ENCODE peak calls at places on chromosomes 12 and 14, in six cellular contexts. One of them, this sample, is unnamed.

GRCh38 chr12:89525002-89525823 is 617 bp upstream of the GALNT4 start:
- DNase-seq in H1: no peak
- DNase-seq in mesendoderm: peak; percentile 67
- DNase-seq in neuronal stem cell: peak; percentile 46
- DNase-seq in IMR-90: peak; percentile 21
- DNase-seq in H9: peak; percentile 71
- DNase-seq in this sample: peak; percentile 33

GRCh38 chr12:68771223-68771925 is 25.4 kb downstream of the SLC35E3 start:
- DNase-seq in mesendoderm: no peak
- DNase-seq in H9: no peak
- DNase-seq in neuronal stem cell: no peak
- DNase-seq in IMR-90: no peak
- DNase-seq in H1: no peak
- DNase-seq in this sample: no peak

GRCh38 chr12:47504775-47505446 is 200.9 kb downstream of the RPAP3 start:
- DNase-seq in H1: no peak
- DNase-seq in mesendoderm: no peak
- DNase-seq in IMR-90: peak; percentile 82
- DNase-seq in neuronal stem cell: no peak
- DNase-seq in H9: no peak
- DNase-seq in this sample: peak; percentile 35

GRCh38 chr12:60172266-60172665 is 576.4 kb downstream of the SLC16A7 start:
- DNase-seq in IMR-90: peak; percentile 43
- DNase-seq in neuronal stem cell: no peak
- DNase-seq in H9: no peak
- DNase-seq in H1: no peak
- DNase-seq in mesendoderm: no peak
- DNase-seq in this sample: no peak

GRCh38 chr12:4825139-4825858 is 84.4 kb upstream of the KCNA1 start:
- DNase-seq in H9: no peak
- DNase-seq in IMR-90: no peak
- DNase-seq in H1: no peak
- DNase-seq in neuronal stem cell: no peak
- DNase-seq in mesendoderm: no peak
- DNase-seq in this sample: no peak

GRCh38 chr12:34291426-34291901 is 269.2 kb downstream of the ALG10 start:
- DNase-seq in IMR-90: no peak
- DNase-seq in mesendoderm: no peak
- DNase-seq in H1: no peak
- DNase-seq in neuronal stem cell: no peak
- DNase-seq in H9: no peak
- DNase-seq in this sample: no peak

GRCh38 chr12:119988440-119988787 is 622 bp upstream of the BICDL1 start:
- DNase-seq in H9: no peak
- DNase-seq in neuronal stem cell: no peak
- DNase-seq in H1: no peak
- DNase-seq in IMR-90: peak; percentile 42
- DNase-seq in mesendoderm: no peak
- DNase-seq in this sample: peak; percentile 56

GRCh38 chr14:95463173-95463901 is 53.1 kb downstream of the SYNE3 start:
- DNase-seq in IMR-90: no peak
- DNase-seq in H1: no peak
- DNase-seq in neuronal stem cell: no peak
- DNase-seq in mesendoderm: no peak
- DNase-seq in H9: no peak
- DNase-seq in this sample: no peak

GRCh38 chr12:20415013-20415412 is 46.7 kb downstream of the PDE3A start:
- DNase-seq in H9: no peak
- DNase-seq in IMR-90: no peak
- DNase-seq in neuronal stem cell: no peak
- DNase-seq in H1: no peak
- DNase-seq in mesendoderm: no peak
- DNase-seq in this sample: peak; percentile 29

GRCh38 chr12:40338071-40338470 is 113.3 kb downstream of the LRRK2 start:
- DNase-seq in H9: no peak
- DNase-seq in H1: no peak
- DNase-seq in IMR-90: no peak
- DNase-seq in mesendoderm: no peak
- DNase-seq in neuronal stem cell: no peak
- DNase-seq in this sample: no peak
- H4K8ac ChIP-seq in H9: no peak overlapping the region
- H4K8ac ChIP-seq in H1: no peak overlapping the region
- H4K8ac ChIP-seq in IMR-90: no peak overlapping the region
- H4K8ac ChIP-seq in mesendoderm: no peak overlapping the region
- H4K8ac ChIP-seq in neuronal stem cell: no peak overlapping the region
- H4K8ac ChIP-seq in this sample: no peak overlapping the region

DNA sequence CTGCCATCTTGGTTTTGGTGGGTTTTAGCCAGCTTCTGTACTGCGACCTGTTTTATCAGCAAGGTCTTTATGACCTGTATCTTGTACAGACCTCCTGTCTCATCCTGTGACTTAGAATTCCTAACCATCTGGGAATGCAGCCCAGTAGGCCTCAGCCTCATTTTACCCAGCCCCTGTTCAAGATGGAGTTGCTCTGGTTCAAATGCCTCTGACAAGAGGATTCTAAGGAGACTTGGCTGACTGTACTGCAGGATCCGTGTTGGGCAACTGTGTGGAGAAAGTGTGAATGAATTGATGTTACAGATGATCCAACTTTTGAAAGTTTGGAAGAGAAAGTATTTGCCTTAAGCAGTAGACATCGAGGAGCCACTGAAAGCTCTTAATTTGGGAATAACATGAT is 91.0 kb downstream of the TTLL5 start:
- DNase-seq in mesendoderm: no peak
- DNase-seq in neuronal stem cell: no peak
- DNase-seq in IMR-90: no peak
- DNase-seq in H9: no peak
- DNase-seq in H1: no peak
- DNase-seq in this sample: no peak
- H3K23ac ChIP-seq in mesendoderm: no peak overlapping the region
- H3K23ac ChIP-seq in neuronal stem cell: no peak overlapping the region
- H3K23ac ChIP-seq in IMR-90: no peak overlapping the region
- H3K23ac ChIP-seq in H9: no peak overlapping the region
- H3K23ac ChIP-seq in H1: no peak overlapping the region
- H3K23ac ChIP-seq in this sample: no peak overlapping the region

DNA sequence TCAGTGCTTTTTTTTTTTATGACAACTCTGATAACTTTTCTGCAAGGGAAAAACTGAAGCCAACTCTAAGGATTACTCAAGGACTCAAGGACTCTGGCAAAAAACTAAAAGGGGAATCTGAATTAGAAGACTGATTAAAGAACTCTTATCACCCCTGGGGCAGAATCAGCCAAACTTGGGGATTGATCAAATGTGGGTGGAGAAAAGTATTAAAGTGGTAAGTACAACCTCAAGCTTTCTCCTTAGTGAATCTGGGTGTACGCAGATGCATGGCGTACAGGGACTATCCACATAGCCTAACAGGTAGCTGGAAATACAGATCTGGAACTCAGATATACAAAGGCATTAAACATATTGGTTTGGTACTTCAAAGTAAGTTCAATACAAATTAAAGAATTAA is 7.3 kb downstream of the LIMA1 start:
- DNase-seq in neuronal stem cell: no peak
- DNase-seq in mesendoderm: no peak
- DNase-seq in H9: no peak
- DNase-seq in IMR-90: no peak
- DNase-seq in H1: no peak
- DNase-seq in this sample: no peak
- H3K27ac ChIP-seq in neuronal stem cell: no peak overlapping the region
- H3K27ac ChIP-seq in mesendoderm: no peak overlapping the region
- H3K27ac ChIP-seq in H9: no peak overlapping the region
- H3K27ac ChIP-seq in IMR-90: no peak overlapping the region
- H3K27ac ChIP-seq in H1: no peak overlapping the region
- H3K27ac ChIP-seq in this sample: no peak overlapping the region

DNA sequence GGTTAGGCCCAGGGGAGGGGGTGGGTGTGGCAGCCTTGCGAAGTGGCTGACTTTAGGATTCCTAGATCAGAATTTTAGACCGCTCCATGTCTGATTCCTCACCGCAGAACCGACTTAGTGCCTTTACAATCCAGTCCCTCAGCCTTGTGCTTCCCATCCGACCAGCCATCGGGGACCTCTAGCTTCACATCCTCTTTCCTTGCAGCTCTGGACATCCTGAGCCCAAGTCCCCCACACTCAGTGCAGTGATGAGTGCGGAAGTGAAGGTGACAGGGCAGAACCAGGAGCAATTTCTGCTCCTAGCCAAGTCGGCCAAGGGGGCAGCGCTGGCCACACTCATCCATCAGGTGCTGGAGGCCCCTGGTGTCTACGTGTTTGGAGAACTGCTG is 557 bp downstream of the COPS7A start:
- DNase-seq in H9: no peak
- DNase-seq in neuronal stem cell: no peak
- DNase-seq in IMR-90: peak; percentile 16
- DNase-seq in mesendoderm: peak; percentile 47
- DNase-seq in H1: no peak
- DNase-seq in this sample: no peak
- H4K8ac ChIP-seq in H9: peak overlapping the region; percentile 25
- H4K8ac ChIP-seq in neuronal stem cell: no peak overlapping the region
- H4K8ac ChIP-seq in IMR-90: peak overlapping the region; percentile 98
- H4K8ac ChIP-seq in mesendoderm: no peak overlapping the region
- H4K8ac ChIP-seq in H1: peak overlapping the region; percentile 90
- H4K8ac ChIP-seq in this sample: peak overlapping the region; percentile 76

DNA sequence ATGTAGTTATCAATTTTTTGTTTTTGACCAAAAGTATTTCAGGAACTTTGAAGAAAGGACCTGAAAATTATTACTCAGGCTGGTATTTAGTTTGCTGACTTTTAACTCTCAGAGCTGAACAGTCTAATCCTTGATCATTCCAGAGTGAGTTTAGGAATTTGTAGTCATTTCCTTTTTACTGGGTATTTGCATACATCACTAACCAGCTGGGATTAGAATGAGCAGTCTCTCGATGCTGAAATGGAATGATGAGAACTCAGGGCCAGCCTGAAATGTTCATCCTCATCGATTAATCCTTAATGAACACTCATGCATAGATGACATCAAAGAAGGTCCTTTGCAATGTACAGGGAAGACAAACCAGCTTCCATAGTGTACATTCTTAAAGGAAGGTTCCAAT is 14.8 kb downstream of the FBXL14 start:
- DNase-seq in mesendoderm: no peak
- DNase-seq in H9: no peak
- DNase-seq in neuronal stem cell: no peak
- DNase-seq in H1: no peak
- DNase-seq in IMR-90: peak; percentile 78
- DNase-seq in this sample: no peak
- H3K23ac ChIP-seq in mesendoderm: no peak overlapping the region
- H3K23ac ChIP-seq in H9: no peak overlapping the region
- H3K23ac ChIP-seq in neuronal stem cell: no peak overlapping the region
- H3K23ac ChIP-seq in H1: no peak overlapping the region
- H3K23ac ChIP-seq in IMR-90: no peak overlapping the region
- H3K23ac ChIP-seq in this sample: no peak overlapping the region

GRCh38 chr12:11824736-11825135 is 175.3 kb downstream of the ETV6 start:
- DNase-seq in neuronal stem cell: no peak
- DNase-seq in H1: no peak
- DNase-seq in IMR-90: no peak
- DNase-seq in mesendoderm: no peak
- DNase-seq in H9: no peak
- DNase-seq in this sample: no peak

GRCh38 chr12:11827096-11827841 is 177.8 kb downstream of the ETV6 start:
- DNase-seq in H1: no peak
- DNase-seq in H9: peak; percentile 52
- DNase-seq in mesendoderm: peak; percentile 83
- DNase-seq in IMR-90: no peak
- DNase-seq in neuronal stem cell: peak; percentile 52
- DNase-seq in this sample: peak; percentile 78

GRCh38 chr12:11825278-11825677 is 175.8 kb downstream of the ETV6 start:
- DNase-seq in H1: no peak
- DNase-seq in mesendoderm: peak; percentile 46
- DNase-seq in IMR-90: no peak
- DNase-seq in H9: no peak
- DNase-seq in neuronal stem cell: no peak
- DNase-seq in this sample: no peak

GRCh38 chr12:11824069-11824468 is 174.6 kb downstream of the ETV6 start:
- DNase-seq in neuronal stem cell: no peak
- DNase-seq in H1: no peak
- DNase-seq in mesendoderm: no peak
- DNase-seq in IMR-90: no peak
- DNase-seq in H9: no peak
- DNase-seq in this sample: no peak

GRCh38 chr12:11826607-11827006 is 177.1 kb downstream of the ETV6 start:
- DNase-seq in H1: no peak
- DNase-seq in IMR-90: no peak
- DNase-seq in mesendoderm: peak; percentile 54
- DNase-seq in neuronal stem cell: no peak
- DNase-seq in H9: no peak
- DNase-seq in this sample: peak; percentile 31
- H3K27ac ChIP-seq in H1: no peak overlapping the region
- H3K27ac ChIP-seq in IMR-90: no peak overlapping the region
- H3K27ac ChIP-seq in mesendoderm: peak overlapping the region; percentile 68
- H3K27ac ChIP-seq in neuronal stem cell: peak overlapping the region; percentile 85
- H3K27ac ChIP-seq in H9: no peak overlapping the region
- H3K27ac ChIP-seq in this sample: no peak overlapping the region

GRCh38 chr12:124391340-124392261 is 96.7 kb downstream of the RFLNA start:
- DNase-seq in mesendoderm: no peak
- DNase-seq in H9: no peak
- DNase-seq in H1: no peak
- DNase-seq in neuronal stem cell: no peak
- DNase-seq in IMR-90: peak; percentile 51
- DNase-seq in this sample: peak; percentile 80
- H4K8ac ChIP-seq in mesendoderm: no peak overlapping the region
- H4K8ac ChIP-seq in H9: no peak overlapping the region
- H4K8ac ChIP-seq in H1: peak overlapping the region; percentile 31
- H4K8ac ChIP-seq in neuronal stem cell: no peak overlapping the region
- H4K8ac ChIP-seq in IMR-90: peak overlapping the region; percentile 70
- H4K8ac ChIP-seq in this sample: peak overlapping the region; percentile 92

GRCh38 chr12:104204690-104205480 is 10.7 kb upstream of the TXNRD1 start:
- DNase-seq in mesendoderm: no peak
- DNase-seq in IMR-90: no peak
- DNase-seq in H9: no peak
- DNase-seq in H1: no peak
- DNase-seq in neuronal stem cell: no peak
- DNase-seq in this sample: no peak
- H3K23ac ChIP-seq in mesendoderm: peak overlapping the region; percentile 66
- H3K23ac ChIP-seq in IMR-90: no peak overlapping the region
- H3K23ac ChIP-seq in H9: no peak overlapping the region
- H3K23ac ChIP-seq in H1: no peak overlapping the region
- H3K23ac ChIP-seq in neuronal stem cell: no peak overlapping the region
- H3K23ac ChIP-seq in this sample: no peak overlapping the region